ENCODE peak calls at places on chromosomes 6 and 20, in nine cellular contexts. C is tibial artery, X is brain microvascular endothelial cell, H is esophagus muscularis mucosa, E is PC-3, U is astrocyte of the spinal cord, S is AG04450, L is colonic mucosa, N is fibroblast of mammary gland. T is an unnamed sample.

GRCh38 chr6:125918681-125919566 is 37.6 kb upstream of the HINT3 start:
- DNase-seq in C (no peak), X (peak; percentile 85), H (no peak), E (peak; percentile 79), U (peak; percentile 82), S (peak; percentile 46), L (peak; percentile 66), N (peak; percentile 89), T (no peak)

GRCh38 chr20:2585811-2586210 is 49.4 kb downstream of the TMC2 start:
- DNase-seq in C (no peak), X (peak; percentile 90), H (peak; percentile 47), E (peak; percentile 69), U (peak; percentile 71), S (peak; percentile 7), L (no peak), N (peak; percentile 70), T (no peak)

GRCh38 chr20:56826971-56827645 is 198.0 kb downstream of the TFAP2C start:
- DNase-seq in C (no peak), X (peak; percentile 12), H (no peak), E (peak; percentile 38), U (peak; percentile 3), S (no peak), L (no peak), N (peak; percentile 91), T (no peak)

GRCh38 chr20:37500311-37500710 is 20.7 kb upstream of the NNAT start:
- DNase-seq in C (no peak), X (no peak), H (no peak), E (no peak), U (no peak), S (no peak), L (no peak), N (no peak), T (peak; percentile 32)

GRCh38 chr6:33105916-33106871 is 30.4 kb downstream of the HLA-DPB1 start:
- DNase-seq in C (no peak), X (no peak), H (peak; percentile 68), E (no peak), U (no peak), S (no peak), L (no peak), N (no peak), T (no peak)

GRCh38 chr6:128000363-128000762 is 99.5 kb upstream of the THEMIS start:
- DNase-seq in C (no peak), X (no peak), H (no peak), E (no peak), U (no peak), S (no peak), L (no peak), N (no peak), T (no peak)

GRCh38 chr6:50819527-50819905 is 845 bp downstream of the TFAP2B start:
- DNase-seq in C (no peak), X (no peak), H (no peak), E (no peak), U (no peak), S (no peak), L (no peak), N (peak; percentile 1), T (no peak)

GRCh38 chr6:38907264-38907663 is 141.3 kb upstream of the GLP1R start:
- DNase-seq in C (no peak), X (no peak), H (no peak), E (no peak), U (no peak), S (no peak), L (no peak), N (no peak), T (no peak)

GRCh38 chr6:166505133-166505905 is 81.2 kb downstream of the RAMACL start:
- DNase-seq in C (peak; percentile 38), X (no peak), H (no peak), E (no peak), U (no peak), S (no peak), L (no peak), N (no peak), T (no peak)

GRCh38 chr20:11511816-11512215 is 405.9 kb upstream of the BTBD3 start:
- DNase-seq in C (no peak), X (no peak), H (no peak), E (no peak), U (peak; percentile 9), S (no peak), L (no peak), N (no peak), T (no peak)

GRCh38 chr6:53103993-53104675 is 38.9 kb downstream of the FBXO9 start:
- DNase-seq in C (no peak), X (no peak), H (peak; percentile 34), E (peak; percentile 58), U (peak; percentile 19), S (no peak), L (no peak), N (peak; percentile 14), T (peak; percentile 32)

GRCh38 chr6:82608365-82608764 is 244.7 kb downstream of the TPBG start:
- DNase-seq in C (no peak), X (no peak), H (no peak), E (no peak), U (no peak), S (no peak), L (no peak), N (no peak), T (peak; percentile 68)

GRCh38 chr20:1313236-1313964 is 15.5 kb downstream of the SDCBP2 start:
- DNase-seq in C (peak; percentile 83), X (peak; percentile 31), H (peak; percentile 94), E (peak; percentile 83), U (peak; percentile 72), S (no peak), L (peak; percentile 78), N (peak; percentile 82), T (peak; percentile 91)

GRCh38 chr20:63215101-63216040 is 560 bp downstream of the YTHDF1 start:
- DNase-seq in C (no peak), X (peak; percentile 33), H (no peak), E (peak; percentile 53), U (peak; percentile 46), S (no peak), L (peak; percentile 45), N (peak; percentile 67), T (peak; percentile 85)

GRCh38 chr6:15301179-15302006 is 55.5 kb downstream of the JARID2 start:
- DNase-seq in C (no peak), X (no peak), H (no peak), E (peak; percentile 19), U (no peak), S (no peak), L (no peak), N (no peak), T (no peak)

GRCh38 chr6:95280690-95281273 is 296.6 kb upstream of the MANEA start:
- DNase-seq in C (no peak), X (no peak), H (no peak), E (peak; percentile 7), U (peak; percentile 4), S (no peak), L (no peak), N (peak; percentile 17), T (no peak)

GRCh38 chr6:100475554-100476325 is 11.0 kb upstream of the SIM1 start:
- DNase-seq in C (no peak), X (no peak), H (peak; percentile 64), E (peak; percentile 60), U (no peak), S (no peak), L (no peak), N (peak; percentile 45), T (no peak)

GRCh38 chr20:37501940-37502339 is 19.1 kb upstream of the NNAT start:
- DNase-seq in C (no peak), X (no peak), H (no peak), E (peak; percentile 22), U (no peak), S (no peak), L (no peak), N (no peak), T (peak; percentile 81)

GRCh38 chr6:99709062-99709461 is 102.4 kb downstream of the PRDM13 start:
- DNase-seq in C (no peak), X (no peak), H (no peak), E (no peak), U (no peak), S (no peak), L (no peak), N (no peak), T (no peak)

GRCh38 chr6:99348220-99348822 is 1.2 kb downstream of the FAXC start:
- DNase-seq in C (no peak), X (no peak), H (peak; percentile 75), E (no peak), U (no peak), S (no peak), L (no peak), N (no peak), T (no peak)

GRCh38 chr6:106692112-106692822 is 62.9 kb downstream of the QRSL1 start:
- DNase-seq in C (peak; percentile 80), X (peak; percentile 2), H (no peak), E (peak; percentile 53), U (peak; percentile 77), S (no peak), L (peak; percentile 53), N (peak; percentile 38), T (peak; percentile 79)
- H3K4me3 ChIP-seq in C (no peak overlapping the region), X (no peak overlapping the region), H (no peak overlapping the region), E (no peak overlapping the region), U (no peak overlapping the region), S (no peak overlapping the region), L (no peak overlapping the region), N (no peak overlapping the region), T (no peak overlapping the region)

GRCh38 chr20:50514035-50514337 is 3.8 kb downstream of the PTPN1 start:
- DNase-seq in C (no peak), X (no peak), H (no peak), E (no peak), U (no peak), S (no peak), L (no peak), N (no peak), T (no peak)
- TF ChIP-seq CTCF in C (no peak), X (no peak), H (no peak), E (no peak), U (no peak), S (no peak), L (no peak), N (no peak), T (no peak)

GRCh38 chr6:117908246-117909107 is 1.4 kb downstream of the SLC35F1 start:
- DNase-seq in C (no peak), X (no peak), H (peak; percentile 60), E (no peak), U (no peak), S (no peak), L (no peak), N (no peak), T (no peak)
- H3K4me3 ChIP-seq in C (peak overlapping the region; percentile 46), X (peak overlapping the region; percentile 38), H (peak overlapping the region; percentile 65), E (no peak overlapping the region), U (peak overlapping the region; percentile 21), S (no peak overlapping the region), L (peak overlapping the region; percentile 44), N (no peak overlapping the region), T (peak overlapping the region; percentile 77)

DNA sequence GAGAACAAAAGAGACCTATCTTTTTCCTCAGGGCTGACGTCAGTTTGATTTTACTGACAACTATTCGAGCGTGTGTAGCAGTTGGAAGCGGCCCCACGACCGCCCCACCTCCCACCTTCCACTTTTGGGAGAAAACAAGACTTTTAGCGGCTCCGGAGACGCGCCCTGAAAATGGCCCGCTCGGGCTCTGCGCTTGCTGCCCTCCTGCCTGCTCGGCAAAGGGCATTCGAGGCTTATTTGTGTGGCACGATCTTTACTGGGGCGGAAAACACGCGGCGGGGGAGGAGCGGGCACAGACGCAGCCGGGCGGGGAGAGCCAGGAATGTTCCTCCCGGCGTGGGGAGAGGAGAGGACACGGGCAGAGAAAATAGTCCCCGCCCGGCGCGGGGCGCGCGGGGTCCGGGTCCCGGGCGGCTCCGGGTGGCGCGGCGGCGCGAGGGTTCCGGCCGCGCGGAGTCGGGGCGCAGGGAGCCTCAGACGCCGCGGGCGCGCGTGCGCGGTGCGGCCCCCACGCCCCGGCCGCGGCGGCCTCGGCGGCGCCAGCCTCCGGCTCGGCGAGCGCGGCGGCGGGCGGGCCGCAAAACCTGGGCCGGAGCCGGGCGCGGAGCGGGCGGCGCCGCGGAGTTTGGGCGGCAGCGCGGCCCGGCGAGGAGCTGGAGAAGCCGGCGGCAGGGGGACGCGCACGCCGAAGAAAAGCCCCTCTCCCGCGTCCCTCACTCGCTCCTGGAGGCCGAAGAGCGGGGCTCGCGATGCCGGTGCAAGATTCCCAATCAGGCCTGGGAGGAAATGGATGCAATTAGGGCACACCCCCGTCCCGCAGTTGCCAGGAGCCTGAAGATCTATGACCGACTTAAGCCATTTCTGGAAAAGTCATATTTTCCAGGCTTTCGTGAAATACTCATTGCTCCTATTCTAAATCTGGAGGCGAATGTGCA is 90.0 kb upstream of the ARID1B start:
- DNase-seq in C (peak; percentile 98), X (peak; percentile 88), H (peak; percentile 98), E (peak; percentile 73), U (peak; percentile 94), S (peak; percentile 55), L (peak; percentile 82), N (peak; percentile 85), T (peak; percentile 85)
- TF ChIP-seq CTCF in C (no peak), X (no peak), H (no peak), E (no peak), U (no peak), S (no peak), L (no peak), N (no peak), T (peak; percentile 28)

T was measured in endodermal cell.